ENCODE peak calls at places on chromosomes 13 and 19, in six cellular contexts. A is keratinocyte; D is CD8-positive, alpha-beta T cell; W is heart right ventricle; H is esophagus squamous epithelium; C is Peyer's patch. X is an unnamed sample.

GRCh38 chr13:27137759-27138158 is 33.9 kb downstream of the USP12 start:
- DNase-seq in H (no peak), D (no peak), A (no peak), W (no peak), C (no peak), X (no peak)

GRCh38 chr13:98440390-98441055 is 136.4 kb downstream of the STK24 start:
- DNase-seq in C (no peak), D (no peak), W (no peak), H (no peak), A (no peak), X (no peak)

GRCh38 chr13:29573190-29573589 is 22.3 kb downstream of the SLC7A1 start:
- DNase-seq in D (no peak), H (peak), A (no peak), W (no peak), C (no peak), X (no peak)

GRCh38 chr19:29610574-29611271 is 4.6 kb downstream of the POP4 start:
- DNase-seq in A (peak), W (peak), H (peak), C (peak), D (peak), X (peak)

GRCh38 chr13:23695711-23696512 is 125.7 kb downstream of the TNFRSF19 start:
- DNase-seq in H (peak), W (peak), C (peak), D (peak), A (no peak), X (no peak)

GRCh38 chr19:42683917-42684513 is 56.3 kb downstream of the PSG3 start:
- DNase-seq in A (no peak), D (no peak), C (no peak), W (no peak), H (no peak), X (no peak)

GRCh38 chr19:47190167-47190727 is 40.8 kb downstream of the BBC3 start:
- DNase-seq in A (no peak), D (peak), W (peak), H (no peak), C (peak), X (peak)

GRCh38 chr13:52356327-52356726 is 49.6 kb downstream of the THSD1 start:
- DNase-seq in D (no peak), C (no peak), W (no peak), H (no peak), A (peak), X (no peak)

GRCh38 chr13:105363747-105364177 is 1171.7 kb downstream of the EFNB2 start:
- DNase-seq in W (no peak), C (no peak), A (no peak), H (no peak), D (no peak), X (no peak)

GRCh38 chr13:64849174-64849573 is 2381.0 kb downstream of the PCDH9 start:
- DNase-seq in C (no peak), W (no peak), A (no peak), D (no peak), H (no peak), X (no peak)

GRCh38 chr19:15443325-15443724 is 6.4 kb downstream of the WIZ start:
- DNase-seq in H (no peak), C (no peak), D (no peak), W (no peak), A (no peak), X (no peak)

GRCh38 chr19:36182612-36183454 is 30.6 kb upstream of the COX7A1 start:
- DNase-seq in W (no peak), A (peak), D (no peak), C (no peak), H (no peak), X (no peak)

GRCh38 chr13:29524176-29524575 is 71.3 kb downstream of the SLC7A1 start:
- DNase-seq in W (peak), A (no peak), D (no peak), C (no peak), H (no peak), X (no peak)

GRCh38 chr13:42539670-42540069 is 34.3 kb upstream of the TNFSF11 start:
- DNase-seq in D (no peak), W (no peak), A (no peak), H (no peak), C (no peak), X (no peak)

GRCh38 chr13:49610176-49610575 is 18.1 kb upstream of the ARL11 start:
- DNase-seq in D (no peak), A (no peak), H (no peak), C (no peak), W (no peak), X (no peak)

GRCh38 chr13:19178901-19179593 is 2.6 kb downstream of the TUBA3C start:
- DNase-seq in A (no peak), C (no peak), H (no peak), W (no peak), D (no peak), X (no peak)

GRCh38 chr13:35514166-35514565 is 37.7 kb upstream of the MAB21L1 start:
- DNase-seq in W (no peak), A (no peak), D (no peak), H (no peak), C (no peak), X (no peak)

GRCh38 chr13:110506859-110507566 is 54.5 kb downstream of the RAB20 start:
- DNase-seq in H (no peak), W (peak), D (no peak), C (no peak), A (no peak), X (no peak)

GRCh38 chr13:106038752-106039151 is 496.7 kb downstream of the EFNB2 start:
- DNase-seq in H (no peak), D (no peak), W (no peak), A (peak), C (no peak), X (peak)

GRCh38 chr13:25111557-25111956 is 15.6 kb downstream of the PABPC3 start:
- DNase-seq in D (no peak), A (no peak), H (no peak), W (no peak), C (no peak), X (no peak)

GRCh38 chr13:44955421-44955820 is 33.9 kb downstream of the NUFIP1 start:
- DNase-seq in D (no peak), H (no peak), C (no peak), W (no peak), A (no peak), X (no peak)

DNA sequence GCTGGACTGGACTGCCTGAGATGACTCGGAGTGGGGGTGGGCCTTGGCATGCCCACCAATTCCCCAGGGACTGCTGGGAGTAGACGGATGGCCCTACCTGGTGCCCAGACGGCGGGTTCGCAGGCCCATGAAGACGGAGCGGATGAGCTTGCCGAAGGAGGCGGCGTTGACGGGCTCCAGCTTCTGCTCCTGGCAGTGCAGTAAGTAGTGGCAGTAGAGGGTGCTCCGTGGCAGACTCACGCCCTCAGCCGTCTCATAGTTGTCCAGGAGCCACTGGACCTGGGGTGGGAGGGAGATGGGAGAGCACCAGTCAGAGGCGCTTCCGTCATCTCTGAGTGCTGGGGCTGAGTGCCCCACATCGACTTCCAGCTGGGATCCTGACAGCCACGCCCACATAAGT is 17.6 kb downstream of the DCAF15 start:
- DNase-seq in C (no peak), H (no peak), A (no peak), W (no peak), D (no peak), X (no peak)
- TF ChIP-seq CTCF in C (no peak), H (no peak), A (no peak), W (no peak), D (no peak), X (no peak)

DNA sequence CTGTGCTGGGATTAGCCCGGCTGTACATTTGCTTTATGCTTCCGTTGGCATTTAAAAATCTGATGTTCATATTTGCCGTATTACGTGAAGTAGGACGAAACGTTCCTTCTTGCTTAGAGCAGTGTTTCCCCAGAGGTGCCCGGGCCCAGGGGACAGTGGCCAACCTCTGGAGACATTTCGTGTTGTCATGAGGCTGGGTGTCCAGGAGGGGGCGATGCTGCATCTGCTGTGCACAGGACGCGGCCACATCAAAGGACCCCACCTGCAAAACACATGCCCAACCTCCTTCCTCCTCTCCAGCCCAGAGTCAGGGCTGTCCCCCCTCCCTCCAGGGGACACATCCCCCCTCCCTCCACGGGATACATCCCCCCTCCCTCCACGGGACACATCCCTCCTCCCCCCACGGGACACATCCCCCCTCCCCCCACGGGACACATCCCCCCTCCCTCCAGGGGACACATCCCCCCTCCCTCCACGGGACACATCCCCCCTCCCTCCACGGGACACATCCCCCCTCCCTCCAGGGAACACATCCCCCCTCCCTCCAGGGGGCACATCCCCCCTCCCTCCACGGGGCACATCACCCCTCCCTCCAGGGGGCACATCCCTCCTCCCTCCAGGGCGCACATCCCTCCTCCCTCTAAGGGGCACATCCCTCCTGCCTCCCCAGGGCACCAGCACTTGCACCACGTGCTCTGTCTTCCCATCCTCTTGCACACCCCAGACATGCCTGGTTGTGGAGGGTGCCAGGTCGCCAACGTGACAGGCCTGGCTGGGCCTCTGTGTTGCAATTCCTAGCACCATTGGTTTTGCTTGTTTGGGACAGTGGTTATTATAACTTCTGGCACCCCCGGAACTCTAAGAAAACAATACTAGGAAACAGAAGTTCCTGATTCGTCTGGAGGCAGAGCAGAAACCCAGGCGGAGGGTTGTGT is 46.7 kb downstream of the GAS6 start:
- DNase-seq in W (peak), C (peak), A (peak), H (peak), D (peak), X (peak)
- H3K4me3 ChIP-seq in W (no peak), C (no peak), A (no peak), H (no peak), D (no peak), X (no peak)

DNA sequence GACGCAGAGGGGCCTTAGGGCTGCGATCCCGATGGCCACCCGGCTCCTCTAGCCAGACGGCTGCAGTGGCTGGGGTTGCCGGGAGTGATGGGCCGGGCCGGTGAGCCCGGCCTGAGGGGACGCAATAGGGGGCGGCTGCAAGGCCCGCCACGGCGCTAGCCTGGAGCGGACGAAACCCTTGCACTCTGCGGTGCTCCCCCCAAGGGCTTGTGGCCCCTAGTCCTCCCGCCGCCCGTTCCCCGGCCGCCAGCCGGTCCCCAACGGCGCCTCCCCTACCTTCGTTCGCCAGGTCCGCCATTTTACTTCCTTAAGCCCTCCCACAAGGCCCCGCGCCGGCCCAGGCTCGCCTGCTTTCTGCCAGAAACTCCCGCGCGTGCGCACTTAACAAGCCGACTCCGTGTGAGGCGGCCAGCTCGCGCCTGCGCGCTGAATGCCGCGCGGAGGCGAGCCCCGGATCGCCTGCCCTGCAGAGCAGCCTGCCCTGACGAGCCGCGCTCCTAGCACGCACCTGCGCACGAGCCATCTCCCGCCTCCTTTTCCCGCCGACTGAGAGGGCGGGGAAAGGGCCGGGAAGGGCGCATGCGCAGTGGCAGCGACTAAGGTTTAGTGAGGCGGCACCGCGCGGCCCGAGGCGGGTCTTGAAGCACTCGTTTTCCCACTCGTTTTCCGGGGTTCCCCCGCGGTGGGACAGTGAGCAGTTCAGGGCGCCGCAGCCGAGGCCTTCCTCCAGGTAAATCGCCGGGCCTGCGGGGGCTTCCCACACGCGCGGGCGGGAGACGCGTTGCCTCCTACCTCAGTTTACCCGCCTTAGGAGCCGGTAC is at the start of gene RANBP3:
- DNase-seq in D (peak), C (peak), A (peak), H (peak), W (peak), X (peak)
- TF ChIP-seq CTCF in D (no peak), C (no peak), A (no peak), H (no peak), W (no peak), X (no peak)

GRCh38 chr19:4390017-4390861 is 10.1 kb downstream of the SH3GL1 start:
- DNase-seq in D (no peak), W (peak), A (no peak), H (no peak), C (no peak), X (no peak)
- H3K4me3 ChIP-seq in D (no peak), W (peak), A (no peak), H (peak), C (peak), X (no peak)

DNA sequence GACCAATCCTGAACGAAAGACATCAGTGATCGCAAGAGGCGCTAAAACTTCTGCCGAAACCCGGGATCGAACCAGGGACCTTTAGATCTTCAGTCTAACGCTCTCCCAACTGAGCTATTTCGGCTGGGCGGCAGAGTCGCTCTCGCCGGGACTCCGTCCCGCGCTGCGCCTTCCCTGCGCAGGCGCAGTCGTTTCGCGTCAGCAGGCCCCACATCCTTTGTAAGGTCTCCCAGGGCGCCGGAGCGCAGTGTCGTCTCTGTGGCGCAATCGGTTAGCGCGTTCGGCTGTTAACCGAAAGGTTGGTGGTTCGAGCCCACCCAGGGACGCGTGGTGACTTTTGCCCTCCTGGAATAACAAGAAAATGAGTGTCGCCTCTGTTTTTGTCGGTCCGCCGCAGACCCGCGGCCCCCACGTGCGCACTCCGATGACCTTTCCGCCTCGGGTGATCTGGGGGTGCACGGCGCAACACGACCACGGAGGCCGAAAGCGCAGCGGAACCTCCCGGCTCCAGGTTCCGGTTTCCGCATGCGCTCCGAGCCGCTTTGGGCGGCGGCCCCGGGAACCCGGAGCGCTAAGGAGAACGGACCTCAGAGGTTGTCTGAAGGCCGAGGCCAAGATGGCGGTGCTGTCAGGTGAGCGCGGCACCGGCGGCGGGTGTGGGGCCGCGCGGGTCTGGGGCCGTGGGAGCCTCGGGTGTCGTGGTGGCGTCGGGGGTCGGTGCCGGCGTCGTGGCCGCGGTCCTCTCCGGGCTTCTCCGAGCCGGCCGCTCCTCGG is at the start of gene NDUFS7:
- DNase-seq in W (peak), D (peak), H (peak), A (peak), C (peak), X (peak)
- TF ChIP-seq CTCF in W (peak), D (no peak), H (peak), A (peak), C (no peak), X (peak)

DNA sequence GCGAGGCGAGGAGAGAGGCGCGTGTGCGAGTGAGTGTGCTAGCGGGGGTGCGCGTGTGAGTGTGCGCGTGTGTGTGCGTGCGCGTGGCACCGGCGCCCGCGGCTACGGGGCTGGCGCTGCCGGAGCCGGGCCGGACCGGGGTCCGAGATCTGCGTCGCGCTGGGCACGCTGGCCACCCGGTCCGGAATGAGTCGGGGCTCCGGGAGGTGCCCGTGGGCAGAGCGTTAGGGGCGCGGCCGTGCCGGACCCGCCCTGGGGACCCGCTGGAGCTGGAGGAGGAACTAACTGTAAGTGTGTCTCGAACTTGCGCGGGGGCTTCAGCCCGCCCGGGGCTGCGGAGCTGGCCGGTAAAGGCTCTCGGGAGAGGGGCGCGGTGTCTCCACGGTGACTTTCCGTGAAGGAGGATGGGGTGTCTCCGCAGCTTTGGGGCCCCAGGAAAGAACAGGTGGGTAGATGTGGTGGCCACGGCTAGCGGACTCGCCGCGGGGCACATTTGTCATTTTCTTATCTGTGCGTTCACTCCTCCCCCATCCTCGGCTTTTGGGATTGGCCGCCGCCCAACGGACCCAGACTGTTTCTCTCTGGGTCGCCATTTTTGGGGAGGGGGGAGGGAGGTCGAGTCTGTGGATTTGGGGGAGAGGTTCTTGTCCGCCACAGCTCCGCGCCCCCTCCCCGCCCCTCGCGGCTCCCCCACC is 10.1 kb upstream of the SOX1 start:
- DNase-seq in D (no peak), H (no peak), A (no peak), W (no peak), C (no peak), X (no peak)
- H3K4me3 ChIP-seq in D (no peak), H (peak), A (no peak), W (no peak), C (no peak), X (no peak)

GRCh38 chr13:57633141-57633949 is 1.8 kb downstream of the PCDH17 start:
- DNase-seq in D (no peak), H (no peak), A (no peak), W (peak), C (no peak), X (no peak)
- TF ChIP-seq CTCF in D (no peak), H (no peak), A (no peak), W (peak), C (no peak), X (no peak)